ENCODE peak calls at places on chromosomes 16 and 17, in ten cellular contexts. O is adrenal gland, J is body of pancreas, I is sigmoid colon, V is stomach, S is gastrocnemius medialis, B is Peyer's patch, M is right lobe of liver, H is uterus, G is breast epithelium. K is an unnamed sample.

GRCh38 chr16:86306046-86306644 is 204.2 kb upstream of the FOXF1 start:
- DNase-seq in B (no peak), G (no peak), V (no peak), I (peak), M (no peak), S (no peak), O (no peak), H (no peak), J (no peak), K (no peak)

GRCh38 chr16:54355251-54355650 is 68.7 kb upstream of the IRX3 start:
- DNase-seq in O (no peak), H (no peak), B (no peak), M (no peak), V (no peak), J (no peak), I (no peak), G (no peak), S (no peak), K (no peak)

GRCh38 chr17:48055531-48056245 is 7.5 kb downstream of the NFE2L1 start:
- DNase-seq in H (no peak), B (no peak), J (no peak), G (no peak), M (no peak), V (no peak), S (no peak), O (peak), I (no peak), K (no peak)

GRCh38 chr16:83458612-83459011 is 349.2 kb upstream of the HSBP1 start:
- DNase-seq in G (no peak), J (no peak), B (no peak), O (no peak), I (no peak), H (no peak), V (no peak), M (no peak), S (no peak), K (no peak)

GRCh38 chr17:31390426-31390747 is 1.1 kb upstream of the RAB11FIP4 start:
- DNase-seq in G (no peak), I (no peak), H (no peak), J (no peak), V (peak), O (no peak), S (no peak), B (no peak), M (peak), K (peak)

GRCh38 chr16:85564277-85565051 is 48.7 kb upstream of the GSE1 start:
- DNase-seq in B (no peak), S (peak), M (peak), G (no peak), V (no peak), J (no peak), H (no peak), I (no peak), O (no peak), K (no peak)

GRCh38 chr16:87844374-87844733 is 25.0 kb downstream of the SLC7A5 start:
- DNase-seq in V (no peak), G (no peak), B (no peak), I (no peak), S (no peak), M (peak), J (no peak), H (no peak), O (no peak), K (no peak)

GRCh38 chr17:80319262-80319998 is 58.8 kb downstream of the RNF213 start:
- DNase-seq in V (no peak), G (no peak), M (no peak), O (no peak), I (no peak), J (no peak), B (no peak), H (no peak), S (no peak), K (peak)

GRCh38 chr17:64091571-64091970 is 38.4 kb downstream of the ERN1 start:
- DNase-seq in M (no peak), O (no peak), B (no peak), I (no peak), S (no peak), V (no peak), J (no peak), H (no peak), G (no peak), K (no peak)

GRCh38 chr17:64092111-64092510 is 37.8 kb downstream of the ERN1 start:
- DNase-seq in I (no peak), G (no peak), O (no peak), J (no peak), M (no peak), S (no peak), B (no peak), H (no peak), V (no peak), K (no peak)

GRCh38 chr17:64090144-64090543 is 39.8 kb downstream of the ERN1 start:
- DNase-seq in M (no peak), B (no peak), G (no peak), I (no peak), O (no peak), H (no peak), J (no peak), V (no peak), S (no peak), K (no peak)

GRCh38 chr17:64092952-64093451 is 36.9 kb downstream of the ERN1 start:
- DNase-seq in I (no peak), H (peak), M (no peak), G (no peak), V (no peak), J (peak), O (no peak), S (no peak), B (no peak), K (no peak)

GRCh38 chr17:64091116-64091515 is 38.8 kb downstream of the ERN1 start:
- DNase-seq in O (no peak), V (no peak), H (no peak), S (no peak), I (no peak), M (no peak), B (no peak), G (no peak), J (no peak), K (no peak)
- H3K4me3 ChIP-seq in O (no peak), V (no peak), H (no peak), S (no peak), I (no peak), M (no peak), B (no peak), G (no peak), J (no peak), K (no peak)

DNA sequence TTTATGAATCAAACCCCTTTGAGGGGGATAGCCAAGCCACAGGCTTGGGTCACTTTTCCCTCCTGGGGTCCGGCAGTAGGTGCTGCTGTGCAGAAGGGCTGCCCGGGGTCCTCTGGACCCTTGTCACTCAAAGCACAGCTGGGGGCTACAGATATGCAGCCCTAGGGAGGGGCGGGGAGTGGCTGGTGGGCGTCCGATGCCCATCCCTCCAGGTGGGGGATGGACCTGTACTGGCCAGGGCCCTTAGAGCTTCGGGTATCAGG is 598 bp downstream of the VASN start:
- DNase-seq in S (no peak), J (no peak), B (no peak), I (no peak), O (no peak), M (no peak), H (no peak), V (no peak), G (no peak), K (no peak)
- TF ChIP-seq POLR2A in S (no peak), J (no peak), B (no peak), I (no peak), O (no peak), M (no peak), H (no peak), V (no peak), G (no peak), K (no peak)

GRCh38 chr17:51374220-51374619 is 113.9 kb downstream of the UTP18 start:
- DNase-seq in H (no peak), J (no peak), M (no peak), V (no peak), G (no peak), B (no peak), O (no peak), I (no peak), S (no peak), K (no peak)

GRCh38 chr17:51373489-51374194 is 113.3 kb downstream of the UTP18 start:
- DNase-seq in M (no peak), G (no peak), S (no peak), O (no peak), V (no peak), H (no peak), J (no peak), B (no peak), I (no peak), K (no peak)

GRCh38 chr17:51366866-51367265 is 106.5 kb downstream of the UTP18 start:
- DNase-seq in H (no peak), B (no peak), M (no peak), G (no peak), S (no peak), V (no peak), O (no peak), J (no peak), I (no peak), K (no peak)

GRCh38 chr17:51372345-51373004 is 112.1 kb downstream of the UTP18 start:
- DNase-seq in B (peak), G (no peak), V (no peak), J (no peak), I (no peak), H (no peak), O (peak), S (peak), M (no peak), K (peak)

DNA sequence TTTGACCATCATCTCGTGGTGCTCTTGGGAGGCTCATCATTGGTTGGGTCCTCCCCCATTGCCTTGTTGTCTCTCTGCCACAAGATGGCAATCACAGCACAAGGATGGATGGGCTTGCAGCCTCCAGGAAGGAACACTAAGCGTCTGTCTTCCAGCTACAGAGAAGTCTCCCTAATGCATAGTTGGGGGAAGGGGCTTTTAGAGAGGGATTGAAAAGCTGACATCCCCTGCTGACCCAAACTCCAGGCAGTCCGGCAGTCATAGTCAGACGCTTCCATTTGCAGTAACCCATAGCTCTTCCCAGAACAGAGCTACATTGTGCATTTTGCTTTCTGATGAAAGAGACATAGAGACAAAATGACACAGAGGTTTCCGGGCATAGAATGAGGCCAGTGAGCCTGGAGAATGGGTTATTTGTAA is 111.4 kb downstream of the UTP18 start:
- DNase-seq in J (peak), V (no peak), G (no peak), B (no peak), O (peak), S (no peak), H (no peak), M (peak), I (no peak), K (no peak)
- H3K4me3 ChIP-seq in J (no peak), V (no peak), G (no peak), B (no peak), O (no peak), S (no peak), H (no peak), M (no peak), I (no peak), K (no peak)

GRCh38 chr16:81495321-81496234 is 51.0 kb downstream of the CMIP start:
- DNase-seq in J (no peak), V (peak), I (no peak), S (peak), G (no peak), H (no peak), B (no peak), M (no peak), O (peak), K (peak)
- TF ChIP-seq POLR2A in J (no peak), V (no peak), I (no peak), S (no peak), G (no peak), H (no peak), B (no peak), M (no peak), O (no peak), K (no peak)

GRCh38 chr16:56237451-56237930 is 46.2 kb downstream of the GNAO1 start:
- DNase-seq in B (no peak), I (no peak), S (no peak), J (no peak), M (no peak), O (no peak), V (no peak), H (no peak), G (no peak), K (no peak)
- H3K4me3 ChIP-seq in B (no peak), I (no peak), S (no peak), J (no peak), M (no peak), O (no peak), V (no peak), H (no peak), G (no peak), K (no peak)

DNA sequence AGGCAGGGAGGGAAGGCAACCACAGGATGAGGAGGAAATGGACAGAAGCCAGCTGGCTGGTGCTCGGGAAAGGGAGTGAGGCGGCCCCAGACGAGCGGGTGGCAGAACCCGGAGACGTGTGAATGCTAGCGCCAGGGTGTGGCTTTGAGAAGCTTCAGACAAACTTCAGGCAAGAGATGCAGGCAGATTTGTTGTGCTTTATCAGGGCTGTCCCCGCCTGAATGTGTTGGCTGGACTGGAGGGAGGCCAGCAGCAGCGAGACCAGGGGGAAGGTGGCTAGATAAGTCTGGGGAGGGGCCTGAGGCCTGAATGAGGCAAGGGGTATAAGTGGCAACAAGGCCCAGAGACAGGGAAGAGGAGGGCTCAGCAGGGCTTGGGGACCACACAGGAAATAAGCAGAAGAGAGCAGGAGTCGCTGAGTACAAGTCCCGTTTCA is 22.0 kb downstream of the CAMKK1 start:
- DNase-seq in O (peak), S (no peak), G (no peak), I (no peak), V (peak), H (no peak), J (peak), M (no peak), B (peak), K (no peak)
- TF ChIP-seq POLR2A in O (no peak), S (no peak), G (no peak), I (no peak), V (no peak), H (no peak), J (no peak), M (no peak), B (no peak), K (no peak)

GRCh38 chr16:2195316-2196161 is 866 bp downstream of the CASKIN1 start:
- DNase-seq in O (no peak), S (no peak), J (no peak), I (no peak), M (no peak), V (no peak), H (no peak), G (no peak), B (no peak), K (no peak)

GRCh38 chr16:2197765-2198164 is 1.4 kb upstream of the CASKIN1 start:
- DNase-seq in G (no peak), H (no peak), M (no peak), O (no peak), I (no peak), J (no peak), B (no peak), S (no peak), V (no peak), K (no peak)

GRCh38 chr16:2196162-2196980 is at the start of gene CASKIN1:
- DNase-seq in H (no peak), B (no peak), I (no peak), M (no peak), J (no peak), S (no peak), V (no peak), O (no peak), G (no peak), K (no peak)

GRCh38 chr16:2198283-2198682 is 1.9 kb upstream of the CASKIN1 start:
- DNase-seq in I (no peak), M (no peak), V (no peak), J (no peak), G (no peak), H (no peak), B (no peak), S (no peak), O (no peak), K (no peak)

DNA sequence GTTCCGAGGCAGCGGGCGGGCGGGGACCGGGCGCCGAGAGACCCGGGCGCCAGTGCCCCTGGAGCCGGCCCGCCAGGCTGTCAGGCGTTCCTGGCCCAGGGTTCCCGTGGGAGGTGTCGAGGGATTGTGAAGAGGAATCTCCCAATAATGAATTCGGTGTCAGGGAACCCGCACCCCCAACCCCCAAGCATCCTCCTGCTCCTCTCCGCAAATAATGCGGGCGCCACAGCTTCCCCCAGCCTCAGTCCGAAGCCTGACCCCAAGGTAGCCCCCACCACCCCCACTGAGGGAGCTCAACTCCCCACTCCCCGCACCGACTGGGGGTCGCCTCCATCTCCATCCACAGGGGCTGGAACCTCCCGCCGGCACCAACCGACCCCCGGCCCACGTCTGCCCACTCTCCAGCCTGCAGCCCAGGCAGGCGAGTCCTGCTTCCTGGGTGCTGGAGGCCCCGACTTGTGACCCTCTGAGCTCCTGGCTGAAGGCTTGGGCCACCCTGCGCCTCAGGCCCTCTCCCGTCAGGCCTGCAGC is 641 bp upstream of the CASKIN1 start:
- DNase-seq in O (no peak), J (no peak), B (no peak), I (no peak), S (no peak), G (no peak), H (no peak), M (no peak), V (no peak), K (no peak)
- H3K4me3 ChIP-seq in O (no peak), J (no peak), B (no peak), I (peak), S (no peak), G (peak), H (no peak), M (no peak), V (peak), K (no peak)

GRCh38 chr17:732788-733720 is 658 bp downstream of the TLCD3A start:
- DNase-seq in M (no peak), H (peak), I (peak), G (no peak), V (peak), S (no peak), O (peak), B (no peak), J (peak), K (no peak)

GRCh38 chr17:728911-729310 is 3.5 kb upstream of the TLCD3A start:
- DNase-seq in M (no peak), G (no peak), I (no peak), S (no peak), J (no peak), H (no peak), B (no peak), O (no peak), V (peak), K (peak)

GRCh38 chr17:737561-738113 is 5.2 kb downstream of the TLCD3A start:
- DNase-seq in V (no peak), G (no peak), I (no peak), M (no peak), H (no peak), B (no peak), S (no peak), O (no peak), J (no peak), K (no peak)

GRCh38 chr17:733743-734142 is 1.3 kb downstream of the TLCD3A start:
- DNase-seq in V (no peak), I (no peak), J (no peak), G (no peak), B (no peak), O (no peak), S (no peak), H (no peak), M (no peak), K (no peak)

DNA sequence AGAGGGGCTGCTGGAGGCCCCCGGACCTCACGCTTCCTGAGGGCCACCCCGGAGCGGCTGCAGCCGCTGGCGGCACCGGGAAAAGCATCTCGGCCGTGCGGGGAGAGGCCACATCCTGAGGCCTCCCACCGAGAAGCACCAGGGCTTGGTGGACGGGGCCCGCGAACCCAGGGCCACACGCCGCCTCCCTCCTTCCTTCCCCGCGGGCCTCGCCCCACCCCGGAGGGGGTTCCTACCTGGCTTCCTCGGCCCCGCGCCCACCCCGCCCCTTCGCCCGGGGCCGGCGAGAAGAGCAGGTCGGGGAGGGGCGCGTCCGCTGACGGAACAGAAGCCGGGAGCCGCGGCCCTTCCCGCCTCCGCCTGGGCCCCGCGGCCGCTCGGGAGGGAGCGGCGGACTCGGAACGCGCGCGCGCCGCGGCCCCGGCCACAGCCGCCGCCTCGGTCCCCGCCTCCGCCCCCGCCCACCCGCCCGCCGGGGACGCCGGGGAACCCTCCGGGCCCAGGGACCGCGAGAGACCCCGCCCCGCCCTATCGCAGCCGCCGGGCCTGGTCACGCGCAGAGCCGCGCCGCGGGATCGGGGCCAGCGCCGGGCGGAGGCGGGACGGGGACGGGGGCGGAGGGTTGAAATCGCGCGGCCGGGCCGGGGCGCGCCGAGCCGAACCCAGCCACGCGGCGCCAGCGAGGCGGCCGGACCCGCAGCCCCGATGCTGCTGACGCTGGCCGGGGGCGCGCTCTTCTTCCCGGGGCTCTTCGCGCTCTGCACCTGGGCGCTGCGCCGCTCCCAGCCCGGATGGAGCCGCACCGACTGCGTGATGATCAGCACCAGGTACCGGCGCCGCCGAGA is at the start of gene TLCD3A:
- DNase-seq in O (peak), V (peak), S (peak), B (no peak), M (peak), H (peak), G (no peak), I (peak), J (peak), K (peak)
- TF ChIP-seq POLR2A in O (no peak), V (no peak), S (no peak), B (peak), M (peak), H (no peak), G (no peak), I (no peak), J (peak), K (no peak)

DNA sequence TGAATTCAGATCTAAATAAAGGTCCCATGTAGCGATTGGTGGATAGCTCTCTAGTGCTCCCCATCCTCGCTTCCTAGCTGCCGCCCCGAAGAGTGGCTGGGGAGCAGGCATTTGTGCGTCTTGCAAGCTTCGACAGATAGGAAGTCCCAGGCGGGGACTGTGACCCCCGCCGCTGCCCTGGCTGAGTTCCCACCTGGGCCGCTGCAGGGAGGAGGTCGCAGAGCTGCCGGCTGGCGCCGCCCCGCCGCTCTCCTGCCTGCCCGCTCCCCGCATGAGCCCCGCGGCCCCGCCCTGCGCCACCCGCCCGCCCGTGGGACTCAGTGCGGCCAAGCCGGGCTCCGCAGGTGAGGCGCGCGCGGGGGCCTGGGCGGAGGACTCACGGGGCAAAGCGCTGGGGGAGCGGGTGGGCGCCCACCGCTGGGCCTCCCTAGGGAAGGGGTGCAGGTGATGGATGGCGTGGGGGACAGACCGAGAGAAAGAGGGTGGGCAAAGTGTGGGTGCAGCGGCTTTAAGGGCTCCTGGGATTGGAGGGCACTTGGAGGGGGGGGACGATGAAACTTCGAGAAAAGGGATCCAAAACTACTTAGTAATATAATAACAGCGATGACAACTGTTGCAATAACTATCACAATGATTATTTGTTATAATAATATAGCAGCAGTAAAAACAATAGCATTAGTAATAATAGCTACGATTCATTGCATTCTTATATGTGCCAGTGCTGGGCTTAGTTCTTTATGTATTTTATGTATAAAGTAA is at the start of gene OTOA:
- DNase-seq in J (no peak), V (no peak), H (no peak), G (no peak), I (no peak), O (peak), M (no peak), S (no peak), B (peak), K (no peak)
- H3K4me3 ChIP-seq in J (no peak), V (peak), H (no peak), G (peak), I (peak), O (no peak), M (peak), S (peak), B (peak), K (no peak)